ENCODE peak calls at places on chromosomes 13 and 19, in ten cellular contexts. N is EL; S is stimulated activated CD4-positive, alpha-beta T cell treated with anti-CD3 and anti-CD28 coated beads, Interleukin-1b, Interleukin-23, amount 100 ng/mL, for 24 hours; F is stimulated activated CD8-positive, alpha-beta memory T cell treated with anti-CD3 and anti-CD28 coated beads, Interleukin-2, amount 100 ng/mL, for 48 hours; Y is ACHN; C is T-helper 17 cell; M is cardiac fibroblast; Q is Kasumi-1; B is H54; J is NCI-H446 treated with DMSO at 0.1 percent for 48 hours. K is an unnamed sample.

GRCh38 chr19:7917292-7918061 is 2.7 kb upstream of the SNAPC2 start:
- DNase-seq in N (peak; percentile 62), S (no peak), F (no peak), Y (peak; percentile 64), C (peak; percentile 61), M (peak; percentile 56), Q (peak; percentile 62), B (no peak), J (no peak), K (no peak)

GRCh38 chr19:46746281-46746965 is at the start of gene STRN4:
- DNase-seq in N (peak; percentile 53), S (no peak), F (peak; percentile 60), Y (peak; percentile 49), C (peak; percentile 40), M (peak; percentile 32), Q (no peak), B (peak; percentile 61), J (peak; percentile 26), K (peak; percentile 51)

GRCh38 chr19:18831524-18832330 is at the start of gene UPF1:
- DNase-seq in N (peak; percentile 91), S (peak; percentile 95), F (peak; percentile 92), Y (peak; percentile 88), C (peak; percentile 96), M (peak; percentile 89), Q (peak; percentile 82), B (peak; percentile 95), J (peak; percentile 85), K (peak; percentile 94)

GRCh38 chr13:85737952-85738351 is 61.3 kb downstream of the SLITRK6 start:
- DNase-seq in N (no peak), S (no peak), F (no peak), Y (no peak), C (no peak), M (no peak), Q (no peak), B (no peak), J (no peak), K (no peak)

GRCh38 chr19:8310342-8311055 is 2.3 kb upstream of the CD320 start:
- DNase-seq in N (no peak), S (no peak), F (no peak), Y (no peak), C (no peak), M (no peak), Q (no peak), B (no peak), J (no peak), K (no peak)

GRCh38 chr19:48656840-48657474 is 11.0 kb upstream of the CA11 start:
- DNase-seq in N (peak; percentile 93), S (no peak), F (no peak), Y (peak; percentile 22), C (no peak), M (peak; percentile 91), Q (no peak), B (peak; percentile 65), J (no peak), K (no peak)

GRCh38 chr19:48606463-48607358 is at the start of gene SPACA4:
- DNase-seq in N (no peak), S (no peak), F (no peak), Y (no peak), C (no peak), M (no peak), Q (no peak), B (no peak), J (no peak), K (no peak)

GRCh38 chr13:40470665-40471064 is 195.8 kb downstream of the FOXO1 start:
- DNase-seq in N (no peak), S (no peak), F (no peak), Y (no peak), C (no peak), M (no peak), Q (no peak), B (no peak), J (no peak), K (no peak)

GRCh38 chr19:16293133-16294085 is 31.2 kb upstream of the KLF2 start:
- DNase-seq in N (peak; percentile 89), S (no peak), F (no peak), Y (no peak), C (no peak), M (peak; percentile 99), Q (peak; percentile 17), B (peak; percentile 55), J (no peak), K (no peak)

GRCh38 chr19:40740747-40741146 is 9.5 kb downstream of the ACTMAP start:
- DNase-seq in N (no peak), S (no peak), F (no peak), Y (no peak), C (no peak), M (no peak), Q (no peak), B (no peak), J (no peak), K (no peak)

GRCh38 chr13:51357928-51358595 is 18.6 kb downstream of the SERPINE3 start:
- DNase-seq in N (no peak), S (no peak), F (no peak), Y (no peak), C (no peak), M (peak; percentile 28), Q (no peak), B (no peak), J (no peak), K (no peak)

GRCh38 chr19:49559928-49560327 is 20.4 kb downstream of the NOSIP start:
- DNase-seq in N (no peak), S (no peak), F (no peak), Y (no peak), C (no peak), M (no peak), Q (no peak), B (no peak), J (no peak), K (no peak)

GRCh38 chr13:33728271-33729037 is 89.5 kb upstream of the RFC3 start:
- DNase-seq in N (peak; percentile 17), S (no peak), F (no peak), Y (no peak), C (no peak), M (peak; percentile 40), Q (no peak), B (no peak), J (peak; percentile 25), K (no peak)

GRCh38 chr19:2616741-2617392 is 85.6 kb downstream of the GNG7 start:
- DNase-seq in N (no peak), S (no peak), F (no peak), Y (no peak), C (no peak), M (no peak), Q (peak; percentile 23), B (no peak), J (no peak), K (no peak)

K was measured in GDM1.